ENCODE peak calls at places on chromosomes 1 and 21, in five cellular contexts. R, K, H, F and Z are unnamed samples.

GRCh38 chr1:43270421-43271095 is 775 bp downstream of the TMEM125 start:
- DNase-seq in F (no peak), R (no peak), K (no peak), H (no peak), Z (no peak)

GRCh38 chr1:221035680-221036153 is 156.5 kb downstream of the HLX start:
- DNase-seq in F (peak; percentile 55), K (no peak), H (peak; percentile 96), R (no peak), Z (no peak)

GRCh38 chr1:61605607-61606321 is 119.2 kb downstream of the TM2D1 start:
- DNase-seq in R (no peak), H (peak; percentile 37), F (no peak), K (no peak), Z (no peak)

GRCh38 chr1:30650959-30651320 is 72.4 kb downstream of the MATN1 start:
- DNase-seq in F (no peak), K (no peak), R (no peak), H (no peak), Z (no peak)

GRCh38 chr1:1206376-1207253 is at the start of gene TNFRSF18:
- DNase-seq in H (no peak), F (no peak), R (peak; percentile 56), K (peak; percentile 44), Z (no peak)

GRCh38 chr1:29393451-29393826 is 157.1 kb downstream of the PTPRU start:
- DNase-seq in H (no peak), K (no peak), R (no peak), F (no peak), Z (no peak)

GRCh38 chr1:108877858-108878257 is 1.1 kb downstream of the GPSM2 start:
- DNase-seq in H (peak; percentile 48), F (no peak), R (no peak), K (no peak), Z (no peak)

GRCh38 chr1:235902638-235903542 is 36.2 kb upstream of the LYST start:
- DNase-seq in K (no peak), R (no peak), F (peak; percentile 79), H (peak; percentile 88), Z (peak; percentile 89)

GRCh38 chr1:8075511-8076051 is 49.5 kb upstream of the ERRFI1 start:
- DNase-seq in F (no peak), R (no peak), K (no peak), H (no peak), Z (no peak)

GRCh38 chr1:83996621-83997020 is 2.3 kb downstream of the TTLL7 start:
- DNase-seq in K (no peak), R (no peak), H (peak; percentile 45), F (peak; percentile 6), Z (peak; percentile 16)

GRCh38 chr1:176315519-176316220 is 108.6 kb upstream of the COP1 start:
- DNase-seq in K (no peak), R (no peak), F (no peak), H (no peak), Z (no peak)

GRCh38 chr1:2523191-2523890 is 3.1 kb downstream of the PANK4 start:
- DNase-seq in H (no peak), R (no peak), F (no peak), K (no peak), Z (no peak)

GRCh38 chr1:25579947-25580309 is 36.5 kb downstream of the LDLRAP1 start:
- DNase-seq in K (no peak), R (no peak), F (no peak), H (no peak), Z (no peak)

GRCh38 chr21:27393726-27394125 is 426.8 kb upstream of the ADAMTS5 start:
- DNase-seq in H (no peak), R (no peak), K (no peak), F (no peak), Z (no peak)

GRCh38 chr21:31730687-31731111 is 1.2 kb downstream of the SCAF4 start:
- DNase-seq in H (peak; percentile 36), F (no peak), K (no peak), R (no peak), Z (no peak)

GRCh38 chr1:23868848-23869450 is 859 bp upstream of the FUCA1 start:
- DNase-seq in F (no peak), K (no peak), R (no peak), H (no peak), Z (no peak)